ENCODE peak calls at places on chromosome 10, in four cellular contexts. J, R, T and S are unnamed samples.

GRCh38 chr10:5089869-5090268 is 4.3 kb upstream of the AKR1C3 start:
- DNase-seq in J (no peak), R (no peak), T (no peak), S (no peak)

GRCh38 chr10:132021046-132021445 is 39.3 kb upstream of the BNIP3 start:
- DNase-seq in J (no peak), R (no peak), T (no peak), S (no peak)

GRCh38 chr10:110076559-110077318 is 69.0 kb downstream of the ADD3 start:
- DNase-seq in J (peak), R (no peak), T (peak), S (no peak)

GRCh38 chr10:43233601-43234430 is 33.0 kb downstream of the RASGEF1A start:
- DNase-seq in J (peak), R (peak), T (no peak), S (no peak)

GRCh38 chr10:52443419-52444388 is 129.6 kb downstream of the DKK1 start:
- DNase-seq in J (no peak), R (no peak), T (no peak), S (no peak)

GRCh38 chr10:31709028-31709427 is 219.6 kb downstream of the ARHGAP12 start:
- DNase-seq in J (no peak), R (no peak), T (no peak), S (no peak)

GRCh38 chr10:118621304-118621942 is 26.0 kb upstream of the PRLHR start:
- DNase-seq in J (no peak), R (no peak), T (peak), S (peak)

GRCh38 chr10:11515596-11516418 is 95.6 kb downstream of the USP6NL start:
- DNase-seq in J (peak), R (peak), T (peak), S (peak)